ENCODE peak calls at places on chromosomes 6 and 20, in eight cellular contexts. K is lower lobe of right lung, J is GM12878, M is T47D, L is RPMI7951, E is gastrocnemius medialis, R is RWPE1, F is WERI-Rb-1. X is an unnamed sample.

GRCh38 chr6:145561095-145561820 is 174.1 kb downstream of the EPM2A start:
- DNase-seq in J (no peak), F (no peak), R (no peak), K (no peak), E (no peak), M (no peak), L (peak; percentile 53), X (no peak)

GRCh38 chr6:97113170-97113569 is 169.8 kb downstream of the MMS22L start:
- DNase-seq in M (no peak), K (no peak), J (no peak), F (no peak), R (no peak), E (no peak), L (no peak), X (no peak)

GRCh38 chr6:108549741-108550140 is 11.0 kb upstream of the FOXO3 start:
- DNase-seq in K (no peak), L (no peak), R (no peak), F (no peak), J (no peak), M (no peak), E (no peak), X (no peak)

GRCh38 chr6:38509713-38510112 is 130.0 kb downstream of the BTBD9 start:
- DNase-seq in R (peak; percentile 11), L (peak; percentile 31), K (no peak), J (no peak), M (no peak), F (no peak), E (no peak), X (no peak)

GRCh38 chr6:10730254-10730653 is 7.4 kb downstream of the TMEM14C start:
- DNase-seq in K (no peak), E (no peak), J (no peak), R (no peak), F (no peak), M (no peak), L (no peak), X (no peak)

GRCh38 chr20:56393653-56394052 is 1.2 kb downstream of the CSTF1 start:
- DNase-seq in J (no peak), E (no peak), L (no peak), F (no peak), R (no peak), K (no peak), M (no peak), X (no peak)

GRCh38 chr6:65937982-65938381 is 231.0 kb upstream of the EYS start:
- DNase-seq in M (no peak), R (no peak), L (peak; percentile 1), J (no peak), K (no peak), F (no peak), E (no peak), X (no peak)

GRCh38 chr6:5626727-5627426 is 365.6 kb downstream of the FARS2 start:
- DNase-seq in E (no peak), L (no peak), F (no peak), R (no peak), J (peak; percentile 27), K (no peak), M (no peak), X (no peak)

GRCh38 chr20:46743088-46743487 is 33.6 kb downstream of the SLC2A10 start:
- DNase-seq in L (no peak), E (no peak), F (no peak), R (no peak), J (no peak), M (no peak), K (no peak), X (no peak)

GRCh38 chr6:46366190-46366900 is 124.9 kb downstream of the RCAN2 start:
- DNase-seq in J (no peak), M (no peak), F (no peak), E (no peak), R (no peak), K (no peak), L (no peak), X (no peak)

GRCh38 chr6:36874016-36874442 is 574 bp downstream of the PPIL1 start:
- DNase-seq in R (peak; percentile 25), J (no peak), E (no peak), L (no peak), F (no peak), K (no peak), M (no peak), X (no peak)

X was measured in neuronal stem cell.